ENCODE peak calls at places on chromosome 22, in seven cellular contexts. S is breast epithelium, V is stomach, G is WERI-Rb-1, C is lower lobe of right lung, L is ovary, W is left ventricle myocardium inferior. T is an unnamed sample.

GRCh38 chr22:40348025-40348658 is 1.8 kb downstream of the ADSL start:
- DNase-seq in S (no peak), V (peak; percentile 58), G (peak; percentile 34), C (no peak), L (peak; percentile 42), W (no peak), T (no peak)

GRCh38 chr22:47000256-47000655 is 237.8 kb downstream of the TBC1D22A start:
- DNase-seq in S (no peak), V (no peak), G (no peak), C (no peak), L (no peak), W (no peak), T (no peak)

GRCh38 chr22:27137809-27138400 is 480.5 kb downstream of the MIAT start:
- DNase-seq in S (no peak), V (no peak), G (peak; percentile 58), C (no peak), L (no peak), W (peak; percentile 22), T (no peak)

GRCh38 chr22:49232319-49233067 is 595.2 kb downstream of the BRD1 start:
- DNase-seq in S (peak; percentile 14), V (no peak), G (no peak), C (no peak), L (no peak), W (no peak), T (no peak)

GRCh38 chr22:27980424-27981148 is 61.5 kb upstream of the PITPNB start:
- DNase-seq in S (no peak), V (no peak), G (peak; percentile 80), C (no peak), L (no peak), W (no peak), T (no peak)

GRCh38 chr22:42626431-42626830 is 11.7 kb upstream of the POLDIP3 start:
- DNase-seq in S (no peak), V (no peak), G (no peak), C (no peak), L (no peak), W (no peak), T (no peak)

GRCh38 chr22:33051960-33052839 is 6.0 kb downstream of the SYN3 start:
- DNase-seq in S (no peak), V (no peak), G (no peak), C (no peak), L (no peak), W (no peak), T (no peak)

GRCh38 chr22:47101321-47101885 is 339.0 kb downstream of the TBC1D22A start:
- DNase-seq in S (no peak), V (peak; percentile 21), G (no peak), C (no peak), L (no peak), W (no peak), T (no peak)

GRCh38 chr22:44026630-44027511 is 2.8 kb downstream of the PARVB start:
- DNase-seq in S (peak; percentile 59), V (peak; percentile 70), G (no peak), C (peak; percentile 89), L (no peak), W (peak; percentile 84), T (peak; percentile 60)

GRCh38 chr22:27534720-27535125 is 266.8 kb downstream of the MN1 start:
- DNase-seq in S (no peak), V (no peak), G (no peak), C (no peak), L (no peak), W (no peak), T (no peak)

GRCh38 chr22:39519681-39520053 is 695 bp upstream of the ATF4 start:
- DNase-seq in S (no peak), V (peak; percentile 62), G (peak; percentile 72), C (no peak), L (peak; percentile 70), W (peak; percentile 62), T (peak; percentile 61)

GRCh38 chr22:48098936-48099245 is 1336.4 kb downstream of the TBC1D22A start:
- DNase-seq in S (no peak), V (no peak), G (no peak), C (no peak), L (no peak), W (no peak), T (peak; percentile 1)

GRCh38 chr22:42194104-42194851 is 63.7 kb upstream of the CYP2D6 start:
- DNase-seq in S (no peak), V (no peak), G (no peak), C (no peak), L (no peak), W (no peak), T (no peak)

GRCh38 chr22:20240900-20241299 is 27.2 kb downstream of the RTN4R start:
- DNase-seq in S (no peak), V (no peak), G (no peak), C (no peak), L (no peak), W (no peak), T (no peak)
- H3K27ac ChIP-seq in S (no peak overlapping the region), V (no peak overlapping the region), G (peak overlapping the region; percentile 96), C (peak overlapping the region; percentile 31), L (no peak overlapping the region), W (peak overlapping the region; percentile 82), T (peak overlapping the region; percentile 75)

DNA sequence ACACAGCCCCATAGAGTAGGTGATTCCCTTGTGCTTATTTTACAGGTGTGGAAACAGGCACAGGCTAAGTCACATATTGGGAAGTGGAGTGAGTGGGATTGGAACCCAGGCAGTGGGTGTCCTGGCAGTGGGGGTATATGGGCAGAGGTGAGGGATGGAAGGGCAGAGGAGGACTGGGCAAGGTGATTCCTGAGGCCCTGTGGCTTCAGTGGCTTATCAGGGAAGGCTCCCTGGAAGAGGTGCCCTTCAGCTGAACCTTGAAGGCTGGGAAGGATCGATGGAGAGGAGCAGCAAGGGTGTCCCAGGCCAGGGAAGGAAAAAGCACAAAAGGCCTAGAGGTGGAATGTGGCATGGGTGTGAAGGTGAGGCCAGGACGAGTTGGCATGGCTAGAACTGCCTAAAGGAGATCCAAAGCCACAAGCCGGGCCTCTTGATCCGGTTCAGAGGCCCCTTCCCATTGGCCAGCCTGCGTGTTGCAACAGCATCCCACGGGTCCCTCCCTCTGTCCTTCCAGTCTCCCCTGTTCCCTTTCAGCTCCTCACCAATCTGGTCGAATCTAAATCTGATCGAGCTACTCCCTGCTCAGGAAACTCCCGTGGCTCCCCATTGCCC is 41.7 kb downstream of the MCM5 start:
- DNase-seq in S (peak; percentile 59), V (no peak), G (no peak), C (no peak), L (no peak), W (no peak), T (no peak)
- H3K36me3 ChIP-seq in S (no peaks in the 10 kb centered on the region), V (no peaks in the 10 kb centered on the region), G (no peaks in the 10 kb centered on the region), C (no peaks in the 10 kb centered on the region), L (no peaks in the 10 kb centered on the region), W (no peaks in the 10 kb centered on the region), T (no peaks in the 10 kb centered on the region)

DNA sequence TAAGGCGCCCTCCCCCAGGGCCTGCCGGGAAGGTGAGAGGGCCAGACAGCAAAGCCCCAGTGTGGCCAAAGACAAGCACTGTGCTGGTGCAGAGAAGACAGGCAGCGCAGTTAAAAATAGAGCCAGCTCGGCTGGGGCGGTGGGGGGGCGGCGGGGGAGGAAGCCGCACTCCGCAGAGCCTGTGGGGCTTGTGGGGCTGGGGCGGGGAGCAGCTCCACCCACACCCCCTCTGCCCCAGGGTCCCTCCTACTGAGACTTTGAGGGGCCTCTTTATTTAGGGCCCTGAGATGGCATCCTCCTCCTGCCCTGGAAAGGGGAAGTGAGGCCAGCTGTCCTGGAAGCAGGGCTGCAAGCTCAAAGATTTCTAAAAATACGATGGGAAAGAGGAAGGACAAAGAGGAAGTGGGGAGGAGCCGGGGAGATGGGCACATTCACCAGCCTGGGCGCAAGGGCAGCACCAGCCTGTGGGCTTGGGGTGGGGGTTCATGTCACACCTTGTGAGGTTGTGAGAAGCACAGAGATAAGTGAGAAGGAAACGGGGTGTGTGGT is 2.6 kb downstream of the CYTH4 start:
- DNase-seq in S (peak; percentile 49), V (peak; percentile 40), G (no peak), C (peak; percentile 83), L (no peak), W (peak; percentile 49), T (no peak)
- H3K27ac ChIP-seq in S (no peak overlapping the region), V (peak overlapping the region; percentile 73), G (no peak overlapping the region), C (peak overlapping the region; percentile 76), L (no peak overlapping the region), W (peak overlapping the region; percentile 55), T (no peak overlapping the region)

DNA sequence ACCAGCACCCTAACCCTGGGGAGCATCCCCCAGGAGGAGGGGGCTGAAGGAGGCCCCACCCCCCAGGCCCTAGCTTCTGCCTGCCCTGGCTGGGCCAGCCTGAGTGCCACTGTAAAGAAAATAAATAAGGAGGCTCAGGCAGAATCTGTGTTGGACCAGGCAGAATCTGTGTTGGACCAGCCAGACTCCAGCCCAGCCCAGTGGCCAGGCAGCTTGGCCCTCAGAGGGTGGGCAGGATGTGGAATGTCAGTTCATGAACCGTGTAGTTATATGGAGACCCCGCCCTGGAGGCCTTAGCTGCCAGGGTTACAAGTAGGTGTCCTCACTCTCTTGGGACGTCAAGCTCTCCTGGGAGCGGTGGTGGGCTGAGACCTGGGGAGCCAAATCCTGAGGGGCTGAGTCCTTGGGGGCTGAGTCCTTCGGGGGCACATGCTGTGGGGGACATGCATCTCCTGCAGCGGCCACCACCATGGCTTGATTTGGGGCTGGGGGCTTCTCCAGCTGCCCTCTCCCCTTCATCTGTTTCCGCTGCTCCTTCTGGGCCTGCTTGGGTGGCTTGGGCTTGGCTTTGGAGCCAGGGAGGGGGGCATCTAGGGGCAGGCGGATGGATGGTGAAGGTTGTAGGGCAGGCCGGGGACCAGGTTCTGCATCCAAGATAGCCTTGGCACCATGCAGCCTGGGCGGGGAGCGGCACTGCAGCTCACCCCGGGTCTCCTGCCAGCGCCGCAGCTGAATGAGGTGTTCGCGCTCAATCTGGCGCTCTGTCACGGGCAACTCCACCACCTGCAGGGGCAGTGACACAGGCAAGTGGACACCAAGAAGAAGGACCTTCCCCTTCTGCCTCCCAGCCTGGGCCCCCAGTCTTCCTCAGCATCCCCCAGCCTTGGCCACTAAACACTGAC is 3.0 kb upstream of the CASTOR1 start:
- DNase-seq in S (no peak), V (no peak), G (no peak), C (no peak), L (no peak), W (no peak), T (no peak)
- H3K36me3 ChIP-seq in S (no peaks in the 10 kb centered on the region), V (peaks cover 37% of the 10 kb centered on the region), G (peaks cover 29% of the 10 kb centered on the region), C (peaks cover 52% of the 10 kb centered on the region), L (no peaks in the 10 kb centered on the region), W (peaks cover 55% of the 10 kb centered on the region), T (no peaks in the 10 kb centered on the region)

GRCh38 chr22:29623553-29624169 is 20.2 kb downstream of the NF2 start:
- DNase-seq in S (no peak), V (no peak), G (no peak), C (no peak), L (no peak), W (no peak), T (no peak)

GRCh38 chr22:29625090-29625825 is 21.8 kb downstream of the NF2 start:
- DNase-seq in S (peak; percentile 51), V (peak; percentile 60), G (peak; percentile 37), C (peak; percentile 62), L (peak; percentile 55), W (no peak), T (peak; percentile 51)

GRCh38 chr22:29621761-29622526 is 18.5 kb downstream of the NF2 start:
- DNase-seq in S (no peak), V (no peak), G (no peak), C (no peak), L (no peak), W (no peak), T (no peak)

GRCh38 chr22:29626497-29627195 is 23.2 kb downstream of the NF2 start:
- DNase-seq in S (no peak), V (no peak), G (no peak), C (no peak), L (no peak), W (no peak), T (no peak)

GRCh38 chr22:29623059-29623458 is 19.6 kb downstream of the NF2 start:
- DNase-seq in S (no peak), V (no peak), G (no peak), C (no peak), L (no peak), W (no peak), T (no peak)
- H3K27ac ChIP-seq in S (no peak overlapping the region), V (peak overlapping the region; percentile 5), G (no peak overlapping the region), C (peak overlapping the region; percentile 12), L (no peak overlapping the region), W (no peak overlapping the region), T (peak overlapping the region; percentile 60)

T was measured in uterus.